ENCODE peak calls at places on chromosome 2, in four cellular contexts. K is IMR-90, J is H1, D is H9. C is an unnamed sample.

GRCh38 chr2:25253153-25253617 is 84.8 kb upstream of the POMC start:
- DNase-seq in K (no peak), J (no peak), D (no peak), C (no peak)

GRCh38 chr2:26269571-26270170 is 24.9 kb downstream of the HADHB start:
- DNase-seq in J (no peak), D (no peak), K (peak; percentile 33), C (no peak)

GRCh38 chr2:217563081-217563480 is 439.7 kb downstream of the TNS1 start:
- DNase-seq in K (no peak), J (no peak), D (no peak), C (no peak)

GRCh38 chr2:174681983-174682577 is 82.2 kb downstream of the CHRNA1 start:
- DNase-seq in J (no peak), D (peak; percentile 46), K (no peak), C (no peak)

GRCh38 chr2:20542761-20543578 is 96.1 kb downstream of the RHOB start:
- DNase-seq in J (no peak), D (no peak), K (no peak), C (no peak)

GRCh38 chr2:154978244-154978643 is 279.7 kb downstream of the KCNJ3 start:
- DNase-seq in K (no peak), D (no peak), J (no peak), C (no peak)

GRCh38 chr2:13652531-13653313 is 936.0 kb downstream of the TRIB2 start:
- DNase-seq in K (peak; percentile 73), J (no peak), D (peak; percentile 49), C (peak; percentile 73)

GRCh38 chr2:218806346-218806978 is 24.5 kb downstream of the CYP27A1 start:
- DNase-seq in J (no peak), D (no peak), K (peak; percentile 96), C (peak; percentile 25)

GRCh38 chr2:164890533-164890932 is 48.9 kb upstream of the COBLL1 start:
- DNase-seq in K (peak; percentile 35), J (no peak), D (no peak), C (no peak)

GRCh38 chr2:1831617-1831970 is 87.3 kb upstream of the PXDN start:
- DNase-seq in K (no peak), D (no peak), J (no peak), C (no peak)

GRCh38 chr2:240259924-240260529 is 119.6 kb upstream of the OTOS start:
- DNase-seq in J (no peak), D (no peak), K (no peak), C (no peak)

GRCh38 chr2:155223781-155224406 is 525.4 kb downstream of the KCNJ3 start:
- DNase-seq in K (no peak), J (no peak), D (no peak), C (peak; percentile 22)

GRCh38 chr2:10229462-10230099 is 73.1 kb upstream of the HPCAL1 start:
- DNase-seq in J (no peak), D (no peak), K (no peak), C (no peak)

GRCh38 chr2:2876350-2877042 is 501.1 kb downstream of the EIPR1 start:
- DNase-seq in J (no peak), K (no peak), D (no peak), C (peak; percentile 39)

GRCh38 chr2:221530653-221531037 is 41.5 kb downstream of the EPHA4 start:
- DNase-seq in D (no peak), K (no peak), J (no peak), C (no peak)

GRCh38 chr2:232776435-232776834 is at the start of gene KCNJ13:
- DNase-seq in D (no peak), J (no peak), K (peak; percentile 15), C (peak; percentile 69)

GRCh38 chr2:162258169-162258568 is 14.9 kb upstream of the FAP start:
- DNase-seq in D (no peak), J (no peak), K (peak; percentile 24), C (no peak)

GRCh38 chr2:205590759-205591158 is 91.5 kb upstream of the NRP2 start:
- DNase-seq in D (no peak), K (peak; percentile 70), J (no peak), C (no peak)

GRCh38 chr2:25238920-25239319 is 70.5 kb upstream of the POMC start:
- DNase-seq in J (no peak), K (no peak), D (no peak), C (no peak)

GRCh38 chr2:241797441-241798080 is 11.4 kb upstream of the NEU4 start:
- DNase-seq in D (no peak), J (no peak), K (no peak), C (no peak)

GRCh38 chr2:239348563-239349447 is 52.0 kb downstream of the HDAC4 start:
- DNase-seq in J (no peak), D (no peak), K (no peak), C (no peak)

GRCh38 chr2:239195318-239195871 is 205.4 kb downstream of the HDAC4 start:
- DNase-seq in D (no peak), K (no peak), J (no peak), C (no peak)

GRCh38 chr2:177604291-177605065 is 211.9 kb downstream of the AGPS start:
- DNase-seq in K (peak; percentile 71), J (no peak), D (peak; percentile 46), C (peak; percentile 84)

GRCh38 chr2:96604104-96604503 is 34.0 kb downstream of the KANSL3 start:
- DNase-seq in K (no peak), J (no peak), D (no peak), C (peak; percentile 67)

GRCh38 chr2:6916224-6916623 is 988 bp upstream of the RNF144A start:
- DNase-seq in D (no peak), J (no peak), K (no peak), C (no peak)

GRCh38 chr2:215022418-215022817 is 116.0 kb downstream of the ABCA12 start:
- DNase-seq in J (no peak), D (no peak), K (peak; percentile 3), C (peak; percentile 40)

GRCh38 chr2:230660294-230661060 is 52.2 kb upstream of the CAB39 start:
- DNase-seq in K (no peak), D (no peak), J (no peak), C (no peak)

GRCh38 chr2:232535761-232536530 is 3.5 kb upstream of the CHRNG start:
- DNase-seq in J (no peak), D (no peak), K (no peak), C (no peak)

GRCh38 chr2:71505086-71505769 is 51.9 kb downstream of the DYSF start:
- DNase-seq in J (no peak), K (no peak), D (no peak), C (no peak)

GRCh38 chr2:66236067-66236705 is 198.7 kb upstream of the MEIS1 start:
- DNase-seq in K (no peak), J (no peak), D (no peak), C (no peak)

GRCh38 chr2:174792309-174793025 is 28.2 kb upstream of the CHRNA1 start:
- DNase-seq in K (no peak), J (no peak), D (no peak), C (no peak)

GRCh38 chr2:226703501-226703900 is 96.1 kb downstream of the IRS1 start:
- DNase-seq in J (no peak), D (no peak), K (no peak), C (no peak)

GRCh38 chr2:240556553-240557100 is 1.2 kb downstream of the ANKMY1 start:
- DNase-seq in J (no peak), K (peak; percentile 37), D (peak; percentile 82), C (peak; percentile 86)

GRCh38 chr2:2183135-2183534 is 147.9 kb downstream of the MYT1L start:
- DNase-seq in K (no peak), J (no peak), D (no peak), C (no peak)

GRCh38 chr2:43605079-43605655 is 9.3 kb upstream of the THADA start:
- DNase-seq in J (no peak), K (peak; percentile 72), D (peak; percentile 52), C (peak; percentile 66)

DNA sequence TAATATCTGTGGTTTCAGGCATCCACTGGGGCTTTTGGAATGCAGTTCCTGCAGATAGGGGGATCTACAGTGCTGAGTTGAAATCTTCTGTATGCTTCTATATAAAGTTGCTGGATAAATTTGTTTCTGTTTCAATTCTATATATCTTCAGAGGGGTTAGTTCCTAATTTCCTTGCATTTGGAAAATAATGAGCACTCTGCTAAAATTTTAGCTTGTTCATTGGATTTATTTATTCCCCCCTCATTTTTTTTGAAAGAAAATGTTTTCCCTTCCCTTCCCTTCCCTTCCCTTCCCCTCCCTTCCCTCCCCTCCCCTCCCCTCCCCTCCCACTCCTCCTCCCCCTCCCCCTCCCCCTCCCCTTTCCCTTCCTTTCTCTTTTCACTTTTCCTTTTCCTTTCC is 212.3 kb downstream of the GPD2 start:
- DNase-seq in J (no peak), K (no peak), D (no peak), C (no peak)
- H3K56ac ChIP-seq in J (no peak overlapping the region), K (no peak overlapping the region), D (no peak overlapping the region), C (no peak overlapping the region)

GRCh38 chr2:75920721-75921551 is 210.2 kb upstream of the GCFC2 start:
- DNase-seq in J (no peak), K (no peak), D (no peak), C (no peak)
- H3K4me2 ChIP-seq in J (peak overlapping the region; percentile 15), K (no peak overlapping the region), D (no peak overlapping the region), C (no peak overlapping the region)

GRCh38 chr2:208467564-208467963 is 61.0 kb downstream of the PTH2R start:
- DNase-seq in D (no peak), J (no peak), K (no peak), C (peak; percentile 10)

GRCh38 chr2:208464205-208464604 is 57.6 kb downstream of the PTH2R start:
- DNase-seq in K (no peak), J (no peak), D (no peak), C (peak; percentile 24)

GRCh38 chr2:208466920-208467298 is 60.3 kb downstream of the PTH2R start:
- DNase-seq in D (no peak), K (no peak), J (no peak), C (no peak)

GRCh38 chr2:208466133-208466919 is 59.7 kb downstream of the PTH2R start:
- DNase-seq in D (peak; percentile 64), K (peak; percentile 0), J (peak; percentile 10), C (peak; percentile 88)
- H3K56ac ChIP-seq in D (no peak overlapping the region), K (no peak overlapping the region), J (no peak overlapping the region), C (no peak overlapping the region)

DNA sequence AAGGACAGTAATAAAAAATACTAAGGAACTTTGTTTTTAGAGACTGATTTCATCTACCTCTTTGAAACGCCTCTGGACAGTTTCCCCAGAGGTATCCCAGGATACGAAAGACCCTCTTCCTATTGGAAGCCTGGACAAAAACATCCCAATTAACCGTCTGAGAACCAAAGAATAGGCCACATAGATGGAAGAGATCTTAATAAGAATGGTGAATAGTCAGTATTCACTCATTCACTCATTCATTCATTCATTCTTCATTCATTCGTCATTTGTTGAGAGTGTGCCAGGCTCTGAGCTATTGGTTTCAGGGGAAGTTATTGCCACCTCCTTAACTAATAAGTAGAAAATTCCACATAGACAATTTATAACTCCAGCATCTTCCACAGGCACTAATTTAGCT is 73.2 kb upstream of the SP5 start:
- DNase-seq in K (no peak), D (no peak), J (no peak), C (no peak)
- H3K4me2 ChIP-seq in K (no peak overlapping the region), D (no peak overlapping the region), J (no peak overlapping the region), C (no peak overlapping the region)

GRCh38 chr2:69979902-69980301 is 18.5 kb upstream of the ASPRV1 start:
- DNase-seq in K (no peak), D (no peak), J (no peak), C (no peak)
- H3K56ac ChIP-seq in K (no peak overlapping the region), D (no peak overlapping the region), J (no peak overlapping the region), C (no peak overlapping the region)

C was measured in mesendoderm.